ENCODE peak calls at places on chromosomes 12 and 14, in four cellular contexts. X, P, M and T are unnamed samples.

GRCh38 chr12:27901959-27902358 is 70.6 kb downstream of the PTHLH start:
- DNase-seq in X (no peak), P (no peak), M (no peak), T (no peak)

GRCh38 chr12:119681139-119681538 is 13.2 kb downstream of the PRKAB1 start:
- DNase-seq in X (no peak), P (no peak), M (no peak), T (peak; percentile 41)

GRCh38 chr14:96090441-96091148 is 51.4 kb downstream of the C14orf132 start:
- DNase-seq in X (no peak), P (peak; percentile 83), M (no peak), T (no peak)

GRCh38 chr14:41062826-41063225 is 543.9 kb upstream of the LRFN5 start:
- DNase-seq in X (no peak), P (no peak), M (no peak), T (no peak)

GRCh38 chr12:4118017-4118510 is 155.5 kb upstream of the CCND2 start:
- DNase-seq in X (no peak), P (no peak), M (peak; percentile 89), T (no peak)

GRCh38 chr14:53599221-53599945 is 357.2 kb downstream of the BMP4 start:
- DNase-seq in X (no peak), P (no peak), M (no peak), T (peak; percentile 15)

GRCh38 chr14:100285021-100285912 is 21.0 kb downstream of the SLC25A29 start:
- DNase-seq in X (peak; percentile 81), P (peak; percentile 99), M (no peak), T (peak; percentile 40)

GRCh38 chr12:121628037-121628436 is 1.7 kb downstream of the ORAI1 start:
- DNase-seq in X (no peak), P (peak; percentile 11), M (no peak), T (no peak)

GRCh38 chr12:87163122-87163521 is 866.1 kb downstream of the C12orf50 start:
- DNase-seq in X (no peak), P (no peak), M (no peak), T (no peak)

GRCh38 chr14:96249016-96249415 is 7.0 kb upstream of the BDKRB1 start:
- DNase-seq in X (no peak), P (no peak), M (no peak), T (no peak)

GRCh38 chr14:70317091-70317968 is 42.2 kb downstream of the COX16 start:
- DNase-seq in X (no peak), P (no peak), M (no peak), T (no peak)

GRCh38 chr12:15256760-15257159 is 35.5 kb upstream of the RERG start:
- DNase-seq in X (no peak), P (no peak), M (no peak), T (no peak)

GRCh38 chr12:66662179-66662578 is 16.7 kb downstream of the GRIP1 start:
- DNase-seq in X (no peak), P (no peak), M (no peak), T (no peak)

GRCh38 chr14:77376380-77376770 is 519 bp downstream of the TMED8 start:
- DNase-seq in X (peak; percentile 29), P (peak; percentile 69), M (no peak), T (no peak)

GRCh38 chr12:6936642-6937480 is 6.8 kb upstream of the RNU7-1 start:
- DNase-seq in X (no peak), P (peak; percentile 51), M (no peak), T (no peak)

GRCh38 chr12:116282371-116283286 is 5.1 kb upstream of the MED13L start:
- DNase-seq in X (no peak), P (no peak), M (no peak), T (no peak)

GRCh38 chr12:121465921-121466799 is 66.2 kb downstream of the RNF34 start:
- DNase-seq in X (peak; percentile 43), P (peak; percentile 75), M (no peak), T (no peak)

GRCh38 chr12:128823916-128824839 is at the start of gene SLC15A4:
- DNase-seq in X (peak; percentile 98), P (peak; percentile 99), M (no peak), T (peak; percentile 86)

GRCh38 chr14:61531741-61532505 is 163.4 kb upstream of the HIF1A start:
- DNase-seq in X (no peak), P (no peak), M (no peak), T (no peak)

GRCh38 chr14:68986926-68987652 is 8.0 kb upstream of the ACTN1 start:
- DNase-seq in X (no peak), P (no peak), M (no peak), T (no peak)

GRCh38 chr14:20508367-20508766 is 3.0 kb downstream of the RNASE10 start:
- DNase-seq in X (no peak), P (no peak), M (no peak), T (no peak)

GRCh38 chr14:65985976-65986375 is 500.2 kb upstream of the CCDC196 start:
- DNase-seq in X (no peak), P (no peak), M (no peak), T (no peak)

GRCh38 chr14:55807059-55807499 is 227.1 kb downstream of the KTN1 start:
- DNase-seq in X (no peak), P (peak; percentile 38), M (no peak), T (peak; percentile 28)

GRCh38 chr12:68048648-68049297 is 59.5 kb downstream of the IFNG-AS1 start:
- DNase-seq in X (no peak), P (no peak), M (no peak), T (no peak)

GRCh38 chr12:40898505-40898904 is 206.3 kb downstream of the CNTN1 start:
- DNase-seq in X (no peak), P (no peak), M (no peak), T (no peak)

GRCh38 chr14:34059925-34060746 is 109.3 kb upstream of the EGLN3 start:
- DNase-seq in X (peak; percentile 73), P (peak; percentile 87), M (no peak), T (peak; percentile 56)

DNA sequence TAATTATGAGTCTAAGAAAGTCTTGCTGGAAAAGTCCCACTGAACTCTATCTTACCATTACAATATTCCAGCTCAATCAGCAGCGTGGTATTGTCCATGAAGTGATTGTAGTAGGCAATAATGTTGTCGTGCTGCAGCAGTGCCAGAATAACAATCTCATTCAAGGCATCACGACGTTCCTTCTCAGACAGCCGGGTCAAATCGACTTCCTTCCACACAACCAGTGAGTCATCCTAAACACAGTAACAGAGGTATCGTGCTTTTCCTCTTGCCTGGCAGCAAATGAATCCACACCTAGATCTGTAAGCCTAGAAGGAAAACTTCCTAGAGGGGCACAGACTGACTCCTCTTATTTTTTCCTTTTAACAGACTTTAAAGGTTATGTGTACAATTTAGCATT is 2.9 kb downstream of the NEK9 start:
- DNase-seq in X (peak; percentile 69), P (peak; percentile 12), M (no peak), T (no peak)
- TF ChIP-seq PBX3 in X (no peak), P (no peak), M (no peak), T (no peak)

GRCh38 chr12:93857917-93858513 is 180.8 kb downstream of the CRADD start:
- DNase-seq in X (no peak), P (no peak), M (no peak), T (no peak)
- TF ChIP-seq EP300 in X (no peak), P (no peak), M (no peak), T (no peak)

GRCh38 chr14:31894351-31894750 is 182.8 kb upstream of the ARHGAP5 start:
- DNase-seq in X (no peak), P (no peak), M (no peak), T (no peak)
- TF ChIP-seq PBX3 in X (no peak), P (no peak), M (no peak), T (no peak)

DNA sequence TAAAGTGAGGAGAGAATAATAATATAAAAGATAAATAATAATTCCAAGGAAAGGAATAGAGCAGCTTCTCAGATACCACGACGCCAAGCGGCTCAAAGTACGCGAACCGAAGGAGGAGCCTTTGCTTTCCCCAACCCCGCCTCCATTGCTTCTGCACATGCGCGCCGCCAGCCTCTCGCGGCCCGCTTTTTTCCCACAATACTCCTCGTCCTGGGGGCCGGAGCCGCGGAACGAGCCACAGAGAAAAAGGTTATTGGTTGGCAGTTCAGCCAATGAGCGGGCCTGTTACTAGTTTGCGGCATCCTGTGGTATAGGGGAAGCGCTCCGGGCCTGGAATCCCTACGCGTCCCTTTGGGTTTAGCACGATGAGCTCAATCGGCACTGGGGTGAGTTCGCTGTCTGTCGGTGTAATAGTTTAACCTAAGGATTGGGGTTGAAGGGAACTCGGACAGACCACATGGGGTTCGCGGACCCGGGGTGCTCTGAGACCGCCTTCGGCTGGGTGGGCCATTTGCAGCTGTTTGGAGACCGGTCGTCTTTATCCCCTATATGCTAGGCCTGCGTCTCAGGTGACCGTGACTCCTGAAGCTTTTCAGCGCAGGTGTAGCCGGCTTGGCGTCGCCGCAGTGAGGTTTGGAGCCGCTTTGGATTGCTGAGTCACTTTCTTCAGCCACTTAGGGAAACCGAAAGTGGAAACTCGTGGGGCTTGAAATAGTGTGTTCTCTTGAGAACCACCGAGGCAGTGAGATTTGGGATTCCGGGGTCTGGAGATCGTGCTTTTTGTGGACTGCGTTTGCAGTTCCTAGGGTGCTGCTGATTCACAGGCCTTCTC is at the start of gene PSMA3:
- DNase-seq in X (peak; percentile 96), P (peak; percentile 90), M (peak; percentile 88), T (peak; percentile 96)
- TF ChIP-seq EP300 in X (no peak), P (no peak), M (no peak), T (no peak)

GRCh38 chr14:93977171-93977570 is 801 bp upstream of the ASB2 start:
- DNase-seq in X (no peak), P (no peak), M (no peak), T (no peak)

GRCh38 chr14:93974833-93975232 is 1.5 kb downstream of the ASB2 start:
- DNase-seq in X (no peak), P (no peak), M (no peak), T (no peak)

GRCh38 chr14:93975791-93976476 is 436 bp downstream of the ASB2 start:
- DNase-seq in X (no peak), P (no peak), M (peak; percentile 92), T (no peak)

GRCh38 chr14:93977790-93978581 is 1.6 kb upstream of the ASB2 start:
- DNase-seq in X (no peak), P (no peak), M (peak; percentile 74), T (no peak)

DNA sequence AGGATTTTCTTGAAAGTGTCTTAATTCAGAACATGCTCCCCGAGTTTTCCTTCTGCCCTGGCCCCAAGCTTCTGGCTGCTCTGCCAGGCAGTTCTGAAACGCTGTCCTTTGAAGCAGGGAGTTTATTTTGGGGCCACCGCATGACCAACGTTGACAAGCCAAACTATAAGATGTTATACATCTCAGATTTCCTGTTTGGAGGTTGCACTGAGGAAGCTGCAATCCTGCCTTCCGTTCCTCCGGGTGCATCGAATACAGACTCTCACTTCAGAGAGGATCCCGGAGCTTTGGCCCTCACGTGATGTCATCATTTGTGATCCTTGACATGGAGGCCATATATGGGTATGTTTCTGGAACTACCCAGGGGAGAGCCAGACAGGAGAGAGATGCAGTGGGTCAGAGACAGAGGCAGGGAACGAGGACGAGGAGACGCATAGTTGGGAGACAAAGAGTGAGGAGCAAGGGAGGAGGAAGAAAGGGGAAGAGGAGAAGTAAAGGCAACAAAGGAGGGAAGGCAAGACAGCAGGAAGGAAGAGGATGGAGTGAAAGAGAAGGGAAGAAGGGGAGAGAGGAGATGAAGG is at the start of gene ASB2:
- DNase-seq in X (no peak), P (no peak), M (no peak), T (no peak)
- TF ChIP-seq PBX3 in X (no peak), P (no peak), M (no peak), T (no peak)

GRCh38 chr12:113098428-113099028 is 37.0 kb downstream of the RASAL1 start:
- DNase-seq in X (peak; percentile 95), P (peak; percentile 92), M (no peak), T (peak; percentile 79)
- TF ChIP-seq EP300 in X (no peak), P (no peak), M (no peak), T (no peak)